ENCODE peak calls at places on chromosome 19, in ten cellular contexts. One of them, this sample, is unnamed.

GRCh38 chr19:4633140-4633967 is 6.0 kb upstream of the TNFAIP8L1 start:
- DNase-seq in ovary: no peak
- DNase-seq in cardiac fibroblast: peak; percentile 90
- DNase-seq in WTC11: peak; percentile 80
- DNase-seq in astrocyte of the spinal cord: peak; percentile 78
- DNase-seq in fibroblast of mammary gland: peak; percentile 92
- DNase-seq in foreskin fibroblast: peak; percentile 82
- DNase-seq in Peyer's patch: peak; percentile 62
- DNase-seq in gastrocnemius medialis: peak; percentile 56
- DNase-seq in foreskin keratinocyte: peak; percentile 95
- DNase-seq in this sample: no peak

GRCh38 chr19:11971045-11971444 is 6.2 kb downstream of the ZNF763 start:
- DNase-seq in ovary: no peak
- DNase-seq in cardiac fibroblast: no peak
- DNase-seq in WTC11: no peak
- DNase-seq in astrocyte of the spinal cord: no peak
- DNase-seq in fibroblast of mammary gland: no peak
- DNase-seq in foreskin fibroblast: no peak
- DNase-seq in Peyer's patch: no peak
- DNase-seq in gastrocnemius medialis: no peak
- DNase-seq in foreskin keratinocyte: no peak
- DNase-seq in this sample: no peak

GRCh38 chr19:12330340-12330739 is 3.1 kb downstream of the ZNF563 start:
- DNase-seq in ovary: no peak
- DNase-seq in cardiac fibroblast: no peak
- DNase-seq in WTC11: no peak
- DNase-seq in astrocyte of the spinal cord: no peak
- DNase-seq in fibroblast of mammary gland: no peak
- DNase-seq in foreskin fibroblast: no peak
- DNase-seq in Peyer's patch: no peak
- DNase-seq in gastrocnemius medialis: no peak
- DNase-seq in foreskin keratinocyte: no peak
- DNase-seq in this sample: no peak

GRCh38 chr19:16378291-16378889 is 53.8 kb downstream of the KLF2 start:
- DNase-seq in ovary: peak; percentile 35
- DNase-seq in cardiac fibroblast: no peak
- DNase-seq in WTC11: no peak
- DNase-seq in astrocyte of the spinal cord: no peak
- DNase-seq in fibroblast of mammary gland: no peak
- DNase-seq in foreskin fibroblast: no peak
- DNase-seq in Peyer's patch: no peak
- DNase-seq in gastrocnemius medialis: no peak
- DNase-seq in foreskin keratinocyte: no peak
- DNase-seq in this sample: no peak

GRCh38 chr19:43735957-43736356 is 18.8 kb downstream of the SMG9 start:
- DNase-seq in ovary: no peak
- DNase-seq in cardiac fibroblast: no peak
- DNase-seq in WTC11: no peak
- DNase-seq in astrocyte of the spinal cord: peak; percentile 45
- DNase-seq in fibroblast of mammary gland: no peak
- DNase-seq in foreskin fibroblast: no peak
- DNase-seq in Peyer's patch: no peak
- DNase-seq in gastrocnemius medialis: no peak
- DNase-seq in foreskin keratinocyte: no peak
- DNase-seq in this sample: no peak

GRCh38 chr19:33303791-33304759 is 1.7 kb upstream of the CEBPA start:
- DNase-seq in ovary: peak; percentile 43
- DNase-seq in cardiac fibroblast: peak; percentile 11
- DNase-seq in WTC11: no peak
- DNase-seq in astrocyte of the spinal cord: no peak
- DNase-seq in fibroblast of mammary gland: peak; percentile 20
- DNase-seq in foreskin fibroblast: peak; percentile 29
- DNase-seq in Peyer's patch: peak; percentile 69
- DNase-seq in gastrocnemius medialis: peak; percentile 35
- DNase-seq in foreskin keratinocyte: no peak
- DNase-seq in this sample: no peak

GRCh38 chr19:40603071-40603718 is 2.0 kb downstream of the LTBP4 start:
- DNase-seq in ovary: no peak
- DNase-seq in cardiac fibroblast: peak; percentile 65
- DNase-seq in WTC11: no peak
- DNase-seq in astrocyte of the spinal cord: no peak
- DNase-seq in fibroblast of mammary gland: no peak
- DNase-seq in foreskin fibroblast: no peak
- DNase-seq in Peyer's patch: no peak
- DNase-seq in gastrocnemius medialis: no peak
- DNase-seq in foreskin keratinocyte: peak; percentile 61
- DNase-seq in this sample: no peak

GRCh38 chr19:3515891-3516422 is 9.8 kb downstream of the FZR1 start:
- DNase-seq in ovary: no peak
- DNase-seq in cardiac fibroblast: no peak
- DNase-seq in WTC11: no peak
- DNase-seq in astrocyte of the spinal cord: peak; percentile 23
- DNase-seq in fibroblast of mammary gland: peak; percentile 37
- DNase-seq in foreskin fibroblast: peak; percentile 45
- DNase-seq in Peyer's patch: no peak
- DNase-seq in gastrocnemius medialis: no peak
- DNase-seq in foreskin keratinocyte: no peak
- DNase-seq in this sample: no peak

GRCh38 chr19:34662919-34663318 is 14.0 kb downstream of the SCGB2B2 start:
- DNase-seq in ovary: no peak
- DNase-seq in cardiac fibroblast: peak; percentile 22
- DNase-seq in WTC11: peak; percentile 60
- DNase-seq in astrocyte of the spinal cord: no peak
- DNase-seq in fibroblast of mammary gland: peak; percentile 25
- DNase-seq in foreskin fibroblast: peak; percentile 8
- DNase-seq in Peyer's patch: no peak
- DNase-seq in gastrocnemius medialis: no peak
- DNase-seq in foreskin keratinocyte: no peak
- DNase-seq in this sample: no peak

DNA sequence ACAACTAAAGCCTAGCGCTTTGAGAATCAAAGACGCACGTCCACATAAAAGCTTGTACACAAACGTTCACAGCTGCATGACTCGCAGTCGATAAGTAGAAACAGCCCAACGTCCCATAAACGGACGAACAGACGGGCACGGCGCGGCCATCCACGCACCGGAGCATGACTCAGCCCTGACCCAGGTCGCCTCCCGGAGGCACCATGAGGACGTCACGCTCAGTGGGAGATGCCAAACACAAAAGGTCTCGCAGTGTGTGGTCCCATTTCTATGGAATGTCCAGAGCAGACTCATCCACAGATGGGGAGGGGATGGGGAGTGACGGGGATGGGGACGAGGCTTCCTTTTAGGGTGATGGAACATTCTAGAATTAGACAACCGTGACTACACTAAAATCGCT is 9.4 kb downstream of the POLRMT start:
- DNase-seq in ovary: no peak
- DNase-seq in cardiac fibroblast: peak; percentile 88
- DNase-seq in WTC11: no peak
- DNase-seq in astrocyte of the spinal cord: peak; percentile 99
- DNase-seq in fibroblast of mammary gland: peak; percentile 86
- DNase-seq in foreskin fibroblast: peak; percentile 97
- DNase-seq in Peyer's patch: no peak
- DNase-seq in gastrocnemius medialis: no peak
- DNase-seq in foreskin keratinocyte: no peak
- DNase-seq in this sample: no peak
- TF ChIP-seq CTCF in ovary: no peak
- TF ChIP-seq CTCF in cardiac fibroblast: no peak
- TF ChIP-seq CTCF in WTC11: no peak
- TF ChIP-seq CTCF in astrocyte of the spinal cord: no peak
- TF ChIP-seq CTCF in fibroblast of mammary gland: no peak
- TF ChIP-seq CTCF in foreskin fibroblast: no peak
- TF ChIP-seq CTCF in Peyer's patch: no peak
- TF ChIP-seq CTCF in gastrocnemius medialis: no peak
- TF ChIP-seq CTCF in foreskin keratinocyte: no peak
- TF ChIP-seq CTCF in this sample: no peak

DNA sequence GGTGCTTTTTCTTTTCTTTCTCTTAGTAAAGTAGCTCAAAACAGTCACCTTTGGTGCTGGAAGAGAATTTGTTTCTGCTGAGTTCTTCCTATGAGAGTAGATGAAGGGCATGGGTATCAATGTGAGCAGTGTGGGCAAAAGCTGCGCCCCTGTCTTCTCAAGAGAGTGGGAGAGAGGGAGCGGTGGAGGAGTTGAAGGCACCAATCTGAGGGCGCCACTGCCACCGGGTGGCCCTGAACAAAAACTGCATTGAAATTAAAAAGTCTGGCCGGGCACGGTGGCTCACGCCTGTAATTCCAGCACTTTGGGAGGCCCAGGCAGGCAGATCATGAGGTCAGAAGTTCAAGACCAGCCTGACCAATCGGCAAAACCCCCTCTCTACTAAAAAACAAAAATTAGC is 28.7 kb upstream of the EPHX3 start:
- DNase-seq in ovary: no peak
- DNase-seq in cardiac fibroblast: no peak
- DNase-seq in WTC11: peak; percentile 34
- DNase-seq in astrocyte of the spinal cord: no peak
- DNase-seq in fibroblast of mammary gland: no peak
- DNase-seq in foreskin fibroblast: peak; percentile 30
- DNase-seq in Peyer's patch: no peak
- DNase-seq in gastrocnemius medialis: no peak
- DNase-seq in foreskin keratinocyte: no peak
- DNase-seq in this sample: no peak
- TF ChIP-seq CTCF in ovary: no peak
- TF ChIP-seq CTCF in cardiac fibroblast: peak; percentile 21
- TF ChIP-seq CTCF in WTC11: no peak
- TF ChIP-seq CTCF in astrocyte of the spinal cord: peak; percentile 40
- TF ChIP-seq CTCF in fibroblast of mammary gland: peak; percentile 32
- TF ChIP-seq CTCF in foreskin fibroblast: no peak
- TF ChIP-seq CTCF in Peyer's patch: no peak
- TF ChIP-seq CTCF in gastrocnemius medialis: no peak
- TF ChIP-seq CTCF in foreskin keratinocyte: peak; percentile 50
- TF ChIP-seq CTCF in this sample: peak; percentile 51

GRCh38 chr19:44753619-44753931 is 5.1 kb downstream of the BCL3 start:
- DNase-seq in ovary: no peak
- DNase-seq in cardiac fibroblast: no peak
- DNase-seq in WTC11: no peak
- DNase-seq in astrocyte of the spinal cord: no peak
- DNase-seq in fibroblast of mammary gland: no peak
- DNase-seq in foreskin fibroblast: no peak
- DNase-seq in Peyer's patch: no peak
- DNase-seq in gastrocnemius medialis: no peak
- DNase-seq in foreskin keratinocyte: no peak
- DNase-seq in this sample: no peak

GRCh38 chr19:44753932-44754742 is 5.6 kb downstream of the BCL3 start:
- DNase-seq in ovary: peak; percentile 92
- DNase-seq in cardiac fibroblast: peak; percentile 89
- DNase-seq in WTC11: peak; percentile 79
- DNase-seq in astrocyte of the spinal cord: peak; percentile 92
- DNase-seq in fibroblast of mammary gland: peak; percentile 87
- DNase-seq in foreskin fibroblast: peak; percentile 86
- DNase-seq in Peyer's patch: peak; percentile 96
- DNase-seq in gastrocnemius medialis: peak; percentile 89
- DNase-seq in foreskin keratinocyte: peak; percentile 59
- DNase-seq in this sample: no peak

GRCh38 chr19:44752123-44752815 is 3.8 kb downstream of the BCL3 start:
- DNase-seq in ovary: no peak
- DNase-seq in cardiac fibroblast: no peak
- DNase-seq in WTC11: no peak
- DNase-seq in astrocyte of the spinal cord: no peak
- DNase-seq in fibroblast of mammary gland: no peak
- DNase-seq in foreskin fibroblast: no peak
- DNase-seq in Peyer's patch: no peak
- DNase-seq in gastrocnemius medialis: no peak
- DNase-seq in foreskin keratinocyte: no peak
- DNase-seq in this sample: no peak

GRCh38 chr19:44754743-44755066 is 6.2 kb downstream of the BCL3 start:
- DNase-seq in ovary: no peak
- DNase-seq in cardiac fibroblast: no peak
- DNase-seq in WTC11: no peak
- DNase-seq in astrocyte of the spinal cord: no peak
- DNase-seq in fibroblast of mammary gland: no peak
- DNase-seq in foreskin fibroblast: no peak
- DNase-seq in Peyer's patch: no peak
- DNase-seq in gastrocnemius medialis: no peak
- DNase-seq in foreskin keratinocyte: no peak
- DNase-seq in this sample: no peak

GRCh38 chr19:44752816-44753618 is 4.5 kb downstream of the BCL3 start:
- DNase-seq in ovary: peak; percentile 88
- DNase-seq in cardiac fibroblast: peak; percentile 97
- DNase-seq in WTC11: peak; percentile 72
- DNase-seq in astrocyte of the spinal cord: peak; percentile 98
- DNase-seq in fibroblast of mammary gland: peak; percentile 98
- DNase-seq in foreskin fibroblast: peak; percentile 96
- DNase-seq in Peyer's patch: peak; percentile 90
- DNase-seq in gastrocnemius medialis: peak; percentile 88
- DNase-seq in foreskin keratinocyte: peak; percentile 92
- DNase-seq in this sample: no peak
- TF ChIP-seq CTCF in ovary: no peak
- TF ChIP-seq CTCF in cardiac fibroblast: peak; percentile 10
- TF ChIP-seq CTCF in WTC11: no peak
- TF ChIP-seq CTCF in astrocyte of the spinal cord: peak; percentile 23
- TF ChIP-seq CTCF in fibroblast of mammary gland: no peak
- TF ChIP-seq CTCF in foreskin fibroblast: no peak
- TF ChIP-seq CTCF in Peyer's patch: no peak
- TF ChIP-seq CTCF in gastrocnemius medialis: no peak
- TF ChIP-seq CTCF in foreskin keratinocyte: peak; percentile 23
- TF ChIP-seq CTCF in this sample: peak; percentile 21

GRCh38 chr19:10523135-10523636 is 5.9 kb upstream of the S1PR5 start:
- DNase-seq in ovary: no peak
- DNase-seq in cardiac fibroblast: no peak
- DNase-seq in WTC11: no peak
- DNase-seq in astrocyte of the spinal cord: no peak
- DNase-seq in fibroblast of mammary gland: no peak
- DNase-seq in foreskin fibroblast: no peak
- DNase-seq in Peyer's patch: no peak
- DNase-seq in gastrocnemius medialis: no peak
- DNase-seq in foreskin keratinocyte: no peak
- DNase-seq in this sample: no peak
- TF ChIP-seq CTCF in ovary: no peak
- TF ChIP-seq CTCF in cardiac fibroblast: no peak
- TF ChIP-seq CTCF in WTC11: no peak
- TF ChIP-seq CTCF in astrocyte of the spinal cord: no peak
- TF ChIP-seq CTCF in fibroblast of mammary gland: no peak
- TF ChIP-seq CTCF in foreskin fibroblast: no peak
- TF ChIP-seq CTCF in Peyer's patch: no peak
- TF ChIP-seq CTCF in gastrocnemius medialis: no peak
- TF ChIP-seq CTCF in foreskin keratinocyte: no peak
- TF ChIP-seq CTCF in this sample: no peak